ENCODE peak calls at places on chromosomes 3 and 15, in seven cellular contexts. U, E, V, F, J, B and A are unnamed samples.

GRCh38 chr3:119660474-119661150 is at the start of gene POPDC2:
- DNase-seq in U (no peak), E (no peak), V (no peak), F (no peak), J (peak), B (no peak), A (peak)

GRCh38 chr3:161560006-161560637 is 63.5 kb downstream of the OTOL1 start:
- DNase-seq in U (no peak), E (peak), V (peak), F (peak), J (peak), B (peak), A (peak)

GRCh38 chr15:33068531-33068990 is 126.0 kb downstream of the FMN1 start:
- DNase-seq in U (peak), E (peak), V (no peak), F (peak), J (no peak), B (peak), A (peak)

GRCh38 chr15:87489902-87490301 is 766.6 kb downstream of the NTRK3 start:
- DNase-seq in U (no peak), E (no peak), V (no peak), F (no peak), J (no peak), B (no peak), A (no peak)

GRCh38 chr3:124834723-124835718 is 52.1 kb downstream of the ITGB5 start:
- DNase-seq in U (peak), E (peak), V (no peak), F (peak), J (no peak), B (peak), A (peak)

GRCh38 chr3:159795776-159796175 is 192.9 kb upstream of the IL12A start:
- DNase-seq in U (no peak), E (peak), V (no peak), F (no peak), J (peak), B (no peak), A (no peak)

GRCh38 chr15:85615930-85616329 is 178.8 kb downstream of the KLHL25 start:
- DNase-seq in U (no peak), E (peak), V (peak), F (no peak), J (peak), B (peak), A (peak)

GRCh38 chr3:145882416-145882815 is 278.6 kb downstream of the PLOD2 start:
- DNase-seq in U (no peak), E (peak), V (no peak), F (no peak), J (peak), B (no peak), A (no peak)

GRCh38 chr15:69272139-69272538 is 26.6 kb upstream of the PAQR5 start:
- DNase-seq in U (no peak), E (no peak), V (no peak), F (no peak), J (no peak), B (no peak), A (peak)

GRCh38 chr3:100269410-100270217 is 8.8 kb downstream of the TBC1D23 start:
- DNase-seq in U (no peak), E (peak), V (no peak), F (no peak), J (peak), B (peak), A (peak)

GRCh38 chr3:184171562-184171961 is 3.1 kb upstream of the AP2M1 start:
- DNase-seq in U (no peak), E (peak), V (no peak), F (no peak), J (no peak), B (peak), A (no peak)

GRCh38 chr3:58683001-58683845 is 16.6 kb upstream of the FAM3D start:
- DNase-seq in U (no peak), E (peak), V (no peak), F (peak), J (peak), B (no peak), A (peak)

GRCh38 chr3:59611649-59612431 is 562.0 kb upstream of the CFAP20DC start:
- DNase-seq in U (no peak), E (peak), V (peak), F (no peak), J (no peak), B (no peak), A (no peak)

GRCh38 chr3:38006031-38006430 is 15.4 kb downstream of the VILL start:
- DNase-seq in U (no peak), E (no peak), V (no peak), F (no peak), J (no peak), B (no peak), A (no peak)

GRCh38 chr3:59385547-59385946 is 335.7 kb upstream of the CFAP20DC start:
- DNase-seq in U (no peak), E (no peak), V (no peak), F (no peak), J (no peak), B (no peak), A (no peak)

GRCh38 chr3:124044961-124045360 is 53.0 kb upstream of the ROPN1 start:
- DNase-seq in U (no peak), E (no peak), V (no peak), F (no peak), J (no peak), B (no peak), A (no peak)

GRCh38 chr3:154430014-154430413 is at the start of gene GPR149:
- DNase-seq in U (no peak), E (peak), V (peak), F (no peak), J (no peak), B (no peak), A (no peak)

GRCh38 chr3:128720891-128721290 is 5.1 kb upstream of the RAB7A start:
- DNase-seq in U (no peak), E (no peak), V (no peak), F (no peak), J (no peak), B (no peak), A (no peak)

GRCh38 chr3:111864821-111865656 is 6.0 kb downstream of the PHLDB2 start:
- DNase-seq in U (no peak), E (peak), V (no peak), F (no peak), J (peak), B (no peak), A (peak)

GRCh38 chr3:153293222-153293621 is 131.2 kb downstream of the RAP2B start:
- DNase-seq in U (no peak), E (peak), V (no peak), F (no peak), J (peak), B (peak), A (no peak)

GRCh38 chr3:113268917-113269316 is 57.6 kb downstream of the BOC start:
- DNase-seq in U (no peak), E (no peak), V (no peak), F (no peak), J (no peak), B (no peak), A (no peak)

GRCh38 chr3:177538743-177539730 is 341.8 kb upstream of the TBL1XR1 start:
- DNase-seq in U (no peak), E (no peak), V (no peak), F (no peak), J (no peak), B (no peak), A (peak)

GRCh38 chr3:76039431-76039830 is 254.1 kb upstream of the ZNF717 start:
- DNase-seq in U (no peak), E (peak), V (no peak), F (no peak), J (no peak), B (no peak), A (no peak)

GRCh38 chr3:134038716-134039115 is 9.0 kb upstream of the SLCO2A1 start:
- DNase-seq in U (no peak), E (no peak), V (no peak), F (no peak), J (no peak), B (no peak), A (no peak)

GRCh38 chr15:77719450-77719849 is 86.7 kb upstream of the LINGO1 start:
- DNase-seq in U (no peak), E (no peak), V (no peak), F (no peak), J (no peak), B (no peak), A (no peak)

GRCh38 chr3:30890907-30891306 is 3.6 kb downstream of the GADL1 start:
- DNase-seq in U (no peak), E (no peak), V (no peak), F (no peak), J (no peak), B (no peak), A (no peak)